ENCODE peak calls at places on chromosomes 4 and X, in nine cellular contexts. K is IMR-90; Z is GM23248; W is effector memory CD4-positive, alpha-beta T cell; S is sigmoid colon; N is left lung; A is PC-9; H is mammary epithelial cell; Y is aorta. G is an unnamed sample.

GRCh38 chr4:122017296-122017695 is 65.4 kb upstream of the TRPC3 start:
- DNase-seq in K (peak; percentile 61), S (no peak), H (no peak), Z (no peak), A (no peak), Y (no peak), W (no peak), N (no peak), G (no peak)

GRCh38 chr4:47662975-47663374 is 174.9 kb downstream of the CORIN start:
- DNase-seq in S (no peak), W (no peak), A (no peak), K (no peak), H (no peak), Y (no peak), Z (peak; percentile 42), N (no peak), G (peak; percentile 17)

GRCh38 chrX:15356444-15356843 is 21.1 kb upstream of the PIGA start:
- DNase-seq in H (no peak), W (no peak), S (no peak), N (no peak), K (peak; percentile 75), Y (no peak), A (no peak), Z (peak; percentile 49), G (no peak)

GRCh38 chrX:136879001-136879667 is 1.4 kb downstream of the RBMX start:
- DNase-seq in S (no peak), A (no peak), Y (no peak), Z (peak; percentile 52), N (no peak), H (peak; percentile 15), W (no peak), K (no peak), G (no peak)

GRCh38 chr4:859496-859895 is 33.6 kb upstream of the CPLX1 start:
- DNase-seq in N (no peak), Y (no peak), W (no peak), K (no peak), A (no peak), Z (no peak), H (no peak), S (no peak), G (no peak)

GRCh38 chrX:68830486-68831404 is 1.9 kb downstream of the EFNB1 start:
- DNase-seq in H (no peak), N (no peak), Y (no peak), A (no peak), S (peak; percentile 61), K (no peak), Z (no peak), W (no peak), G (no peak)

GRCh38 chrX:72052415-72053090 is 79.2 kb downstream of the RTL5 start:
- DNase-seq in Y (no peak), K (peak; percentile 22), N (no peak), S (no peak), Z (peak; percentile 63), W (no peak), H (no peak), A (no peak), G (no peak)

GRCh38 chr4:11635336-11635735 is 206.6 kb upstream of the HS3ST1 start:
- DNase-seq in S (no peak), N (no peak), H (peak; percentile 91), Y (no peak), W (no peak), Z (no peak), A (peak; percentile 97), K (peak; percentile 86), G (peak; percentile 22)

GRCh38 chrX:125422986-125423385 is 103.3 kb downstream of the TEX13C start:
- DNase-seq in K (no peak), Z (no peak), A (no peak), S (no peak), W (no peak), Y (no peak), H (no peak), N (no peak), G (no peak)

GRCh38 chr4:106266201-106266600 is 49.8 kb downstream of the TBCK start:
- DNase-seq in S (no peak), W (no peak), N (no peak), A (no peak), Y (no peak), H (peak; percentile 37), Z (peak; percentile 83), K (peak; percentile 68), G (peak; percentile 59)

GRCh38 chr4:89724716-89725115 is 112.2 kb downstream of the SNCA start:
- DNase-seq in S (no peak), N (no peak), A (no peak), H (peak; percentile 39), W (no peak), K (peak; percentile 91), Y (no peak), Z (peak; percentile 91), G (peak; percentile 63)

GRCh38 chr4:120049732-120050494 is 16.7 kb downstream of the MAD2L1 start:
- DNase-seq in S (peak; percentile 93), K (peak; percentile 92), H (peak; percentile 61), W (peak; percentile 37), N (peak; percentile 73), Y (peak; percentile 81), A (no peak), Z (peak; percentile 84), G (peak; percentile 89)

GRCh38 chr4:57114973-57115372 is 4.8 kb upstream of the IGFBP7 start:
- DNase-seq in K (peak; percentile 75), S (no peak), A (no peak), Y (no peak), H (no peak), Z (peak; percentile 73), N (no peak), W (no peak), G (no peak)

GRCh38 chr4:57113870-57114269 is 3.7 kb upstream of the IGFBP7 start:
- DNase-seq in Z (no peak), Y (no peak), W (no peak), S (no peak), K (no peak), N (no peak), H (no peak), A (no peak), G (no peak)

GRCh38 chr4:57110635-57111546 is 706 bp upstream of the IGFBP7 start:
- DNase-seq in Z (peak; percentile 74), A (no peak), N (peak; percentile 63), Y (peak; percentile 77), W (no peak), K (peak; percentile 68), H (peak; percentile 64), S (peak; percentile 82), G (peak; percentile 64)

GRCh38 chr4:57109530-57109846 is 697 bp downstream of the IGFBP7 start:
- DNase-seq in N (no peak), A (no peak), Y (peak; percentile 58), Z (peak; percentile 34), S (no peak), W (no peak), H (peak; percentile 30), K (no peak), G (no peak)

DNA sequence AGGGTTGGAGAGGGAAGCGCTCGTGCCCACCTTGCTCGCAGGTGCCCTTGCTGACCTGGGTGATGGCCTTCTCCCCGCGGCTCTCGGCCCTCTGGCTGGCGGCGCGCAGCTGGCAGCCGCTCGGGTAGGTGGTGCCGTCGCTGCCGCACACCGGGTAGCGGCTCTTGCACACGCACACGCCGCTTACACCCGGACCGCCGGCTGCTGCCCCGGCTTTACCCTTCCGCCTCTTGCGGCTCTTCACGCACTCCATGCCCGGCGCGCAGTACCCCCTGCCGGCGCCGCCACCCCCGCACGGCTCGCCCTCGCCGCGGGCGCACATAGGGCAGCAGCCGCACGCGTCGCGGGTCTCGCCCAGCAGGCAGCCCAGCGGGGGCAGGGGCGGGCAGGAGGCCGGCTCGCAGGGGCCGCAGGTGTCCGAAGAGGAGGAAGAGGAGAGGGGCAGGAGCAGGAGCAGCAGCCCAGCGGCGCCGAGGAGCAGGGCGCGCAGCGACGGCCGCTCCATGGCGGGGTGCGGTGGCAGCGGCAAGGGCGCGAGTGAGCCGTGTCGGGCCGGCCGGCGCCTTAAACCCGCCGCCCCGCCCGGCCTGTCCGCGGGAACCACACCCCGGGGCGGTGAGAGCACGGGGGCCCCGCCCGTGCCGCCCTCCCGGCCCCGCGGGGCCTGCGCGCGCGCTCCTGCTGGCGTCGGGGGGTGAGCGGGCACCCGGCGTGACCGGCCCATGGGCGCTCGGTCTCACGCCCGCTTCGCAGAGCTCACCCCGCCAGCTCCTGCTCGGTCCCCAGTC is at the start of gene IGFBP7:
- DNase-seq in H (peak; percentile 43), A (no peak), W (no peak), Z (peak; percentile 79), S (peak; percentile 83), Y (peak; percentile 80), N (peak; percentile 55), K (no peak), G (no peak)
- H3K4me3 ChIP-seq in H (peak within 1 kb of the TSS; percentile 74), A (no peak within 1 kb of the TSS), W (peak within 1 kb of the TSS; percentile 23), Z (peak within 1 kb of the TSS; percentile 72), S (peak within 1 kb of the TSS; percentile 67), Y (peak within 1 kb of the TSS; percentile 79), N (peak within 1 kb of the TSS; percentile 72), K (peak within 1 kb of the TSS; percentile 94), G (peak within 1 kb of the TSS; percentile 93)

DNA sequence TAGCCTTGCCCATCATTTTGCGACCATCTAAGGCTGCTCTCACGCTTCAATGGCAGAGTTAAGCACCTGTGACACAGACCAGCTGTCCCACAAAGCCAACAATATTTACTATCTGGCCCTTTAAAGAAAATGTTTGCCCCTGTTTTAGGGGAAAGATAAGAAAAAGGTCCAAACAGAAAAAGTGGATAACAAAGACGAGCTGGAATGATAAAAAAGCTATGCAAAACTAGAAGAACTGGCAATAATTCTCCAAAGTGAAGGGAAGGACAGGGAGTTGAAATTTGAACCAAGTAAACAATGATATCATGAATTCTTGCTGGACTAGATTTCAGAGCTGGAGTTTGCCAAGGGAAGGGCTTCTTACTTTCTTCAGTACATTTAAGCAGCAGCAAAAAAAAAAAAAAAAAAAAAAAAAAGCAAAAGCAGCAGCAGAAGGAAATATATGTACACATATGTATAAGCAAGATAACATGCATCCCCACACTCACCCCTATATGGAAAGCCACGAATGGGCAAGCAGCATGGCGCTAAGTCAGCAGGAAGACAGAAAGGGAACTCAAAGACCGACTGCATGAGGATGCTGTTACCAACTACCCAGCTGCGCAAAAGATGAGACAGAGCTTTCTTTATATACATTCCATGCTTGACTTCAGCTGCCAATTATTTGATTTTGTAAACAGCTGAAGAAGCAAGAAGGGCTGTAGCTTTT is 12.4 kb downstream of the TRAPPC2 start:
- DNase-seq in H (no peak), K (peak; percentile 86), A (peak; percentile 85), Y (no peak), S (no peak), Z (peak; percentile 47), W (no peak), N (no peak), G (peak; percentile 25)
- H3K27ac ChIP-seq in H (no peak overlapping the region), K (peak overlapping the region; percentile 91), A (peak overlapping the region; percentile 46), Y (no peak overlapping the region), S (peak overlapping the region; percentile 55), Z (peak overlapping the region; percentile 3), W (no peak overlapping the region), N (no peak overlapping the region), G (no peak overlapping the region)

GRCh38 chr4:6008092-6008551 is 10.1 kb downstream of the C4orf50 start:
- DNase-seq in Z (no peak), N (peak; percentile 23), Y (no peak), H (peak; percentile 3), S (peak; percentile 49), A (no peak), K (no peak), W (no peak), G (no peak)
- H3K27me3 ChIP-seq in Z (no peaks in the 10 kb centered on the region), N (no peaks in the 10 kb centered on the region), Y (no peaks in the 10 kb centered on the region), H (no peaks in the 10 kb centered on the region), S (peaks cover 30% of the 10 kb centered on the region), A (peaks cover 26% of the 10 kb centered on the region), K (no peaks in the 10 kb centered on the region), W (no peaks in the 10 kb centered on the region), G (peaks cover 3% of the 10 kb centered on the region)

GRCh38 chr4:137463377-137464003 is 68.8 kb downstream of the PCDH18 start:
- DNase-seq in Z (no peak), K (no peak), N (no peak), S (no peak), A (no peak), Y (no peak), H (no peak), W (no peak), G (no peak)
- H3K4me3 ChIP-seq in Z (no peak overlapping the region), K (no peak overlapping the region), N (no peak overlapping the region), S (no peak overlapping the region), A (no peak overlapping the region), Y (no peak overlapping the region), H (no peak overlapping the region), W (no peak overlapping the region), G (no peak overlapping the region)